ENCODE peak calls at places on chromosomes 13 and 19, in six cellular contexts. I is mucosa of descending colon; E is CD8-positive, alpha-beta T cell; F is sigmoid colon; K is thoracic aorta; L is IMR-90. N is an unnamed sample. For H3K4me1, the result is how much of the 10 kb centered on the place peaks cover.

GRCh38 chr13:51955841-51956603 is 55.2 kb downstream of the ATP7B start:
- DNase-seq in E (no peak), F (no peak), L (no peak), I (peak), K (no peak), N (peak)

GRCh38 chr19:14979498-14980255 is at the start of gene SLC1A6:
- DNase-seq in I (no peak), F (no peak), K (no peak), L (no peak), E (no peak), N (no peak)

GRCh38 chr19:31408460-31409124 is 59.4 kb upstream of the TSHZ3 start:
- DNase-seq in K (no peak), L (peak), E (no peak), F (no peak), I (peak), N (no peak)

GRCh38 chr13:97257800-97258799 is 36.0 kb downstream of the MBNL2 start:
- DNase-seq in I (no peak), E (no peak), L (peak), F (peak), K (peak), N (peak)

GRCh38 chr19:14517840-14518505 is at the start of gene DNAJB1:
- DNase-seq in L (peak), I (peak), K (no peak), F (peak), E (peak), N (peak)

GRCh38 chr13:42405665-42406390 is 133.9 kb downstream of the AKAP11 start:
- DNase-seq in E (no peak), L (peak), F (no peak), K (no peak), I (no peak), N (no peak)

GRCh38 chr19:41416194-41416674 is 10.9 kb downstream of the B3GNT8 start:
- DNase-seq in F (no peak), E (no peak), K (no peak), L (no peak), I (peak), N (peak)

GRCh38 chr19:34484328-34484727 is 2.8 kb downstream of the WTIP start:
- DNase-seq in I (no peak), K (no peak), E (no peak), L (no peak), F (no peak), N (no peak)

GRCh38 chr13:22549126-22549525 is 631.7 kb upstream of the SGCG start:
- DNase-seq in I (no peak), E (no peak), F (no peak), L (no peak), K (no peak), N (no peak)

GRCh38 chr19:51090471-51090870 is 7.8 kb upstream of the KLK14 start:
- DNase-seq in L (no peak), I (no peak), F (no peak), K (no peak), E (no peak), N (no peak)

GRCh38 chr19:15563931-15564330 is 51.1 kb upstream of the CYP4F8 start:
- DNase-seq in K (no peak), I (no peak), L (no peak), F (peak), E (no peak), N (no peak)

GRCh38 chr13:89695343-89696257 is 1651.9 kb upstream of the MIR17HG start:
- DNase-seq in I (peak), F (no peak), L (peak), E (no peak), K (no peak), N (no peak)

GRCh38 chr13:94454906-94455305 is 24.6 kb downstream of the DCT start:
- DNase-seq in K (no peak), F (no peak), I (no peak), L (peak), E (no peak), N (no peak)

DNA sequence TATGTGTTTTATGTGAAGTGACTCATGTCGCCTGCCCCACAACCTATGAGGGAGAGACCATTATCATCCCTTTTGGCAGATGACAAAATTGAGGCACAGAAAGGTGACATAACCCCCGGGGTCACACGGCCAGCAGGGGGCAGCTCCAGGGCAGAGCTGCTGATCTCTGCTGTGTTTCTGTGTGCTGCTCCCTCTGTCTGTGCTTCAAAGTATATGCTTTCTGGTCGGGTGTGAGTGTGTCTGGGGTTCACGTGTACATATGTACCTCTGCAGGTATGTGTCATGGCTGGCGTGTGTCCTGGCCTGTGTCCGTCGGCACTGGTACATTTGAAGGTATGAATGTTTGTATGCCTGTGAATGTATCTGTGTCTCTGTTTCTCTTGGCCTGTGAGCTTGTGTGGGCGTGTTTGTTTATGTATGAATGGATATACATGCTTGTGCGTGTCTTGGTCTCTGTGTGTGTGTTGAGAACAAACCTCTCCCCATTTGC is 7.1 kb downstream of the LIPE start:
- DNase-seq in I (peak), K (no peak), L (peak), E (peak), F (peak), N (no peak)
- TF ChIP-seq CTCF in I (peak), K (peak), L (peak), E (peak), F (peak), N (peak)

GRCh38 chr13:106349080-106349841 is 186.2 kb downstream of the EFNB2 start:
- DNase-seq in K (no peak), L (peak), I (peak), F (no peak), E (no peak), N (peak)
- H3K4me3 ChIP-seq in K (peak), L (peak), I (no peak), F (peak), E (no peak), N (peak)

GRCh38 chr13:49220856-49221614 is 897 bp downstream of the MLNR start:
- DNase-seq in F (no peak), E (no peak), K (no peak), I (no peak), L (peak), N (no peak)
- H3K4me1 ChIP-seq in F (under half), E (under half), K (under half), I (under half), L (under half), N (under half)

GRCh38 chr13:47337781-47338507 is 441.1 kb upstream of the HTR2A start:
- DNase-seq in F (no peak), L (peak), E (no peak), I (no peak), K (no peak), N (no peak)
- TF ChIP-seq CTCF in F (no peak), L (no peak), E (no peak), I (no peak), K (no peak), N (no peak)

DNA sequence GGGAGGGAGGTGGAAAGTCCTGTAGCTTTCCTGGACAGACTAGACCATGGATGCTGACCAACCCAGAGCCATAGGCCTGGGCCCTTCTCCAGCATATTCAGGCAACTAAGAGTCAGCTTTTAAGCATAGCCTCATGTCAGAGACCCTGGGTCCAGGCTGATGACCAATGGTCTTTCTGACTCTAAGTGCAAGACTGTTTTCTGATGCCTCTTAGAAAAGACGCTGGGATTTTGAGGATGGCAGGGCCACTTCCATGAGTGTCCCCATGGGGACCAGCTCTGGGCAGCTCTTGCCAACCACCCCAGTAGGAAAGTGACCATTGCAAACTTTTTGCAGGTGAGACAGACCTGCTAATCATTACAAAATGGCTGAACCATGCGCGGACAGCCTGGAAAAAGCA is 135.6 kb upstream of the KL start:
- DNase-seq in F (no peak), L (no peak), K (no peak), I (no peak), E (no peak), N (no peak)
- H3K4me3 ChIP-seq in F (no peak), L (no peak), K (no peak), I (no peak), E (no peak), N (no peak)

GRCh38 chr19:38274734-38275133 is 10.4 kb downstream of the SPINT2 start:
- DNase-seq in I (peak), F (no peak), E (no peak), K (no peak), L (no peak), N (no peak)
- H3K4me1 ChIP-seq in I (half or more), F (half or more), E (under half), K (under half), L (under half), N (under half)